ENCODE peak calls at places on chromosomes 7 and 10, in eight cellular contexts. T, Y, D, L, P, X, U and E are unnamed samples.

GRCh38 chr10:132701846-132702190 is 84.1 kb downstream of the NKX6-2 start:
- DNase-seq in P (peak; percentile 67), L (no peak), X (no peak), D (no peak), T (no peak), Y (no peak), U (no peak), E (no peak)

GRCh38 chr10:62806246-62806645 is 1.7 kb downstream of the ADO start:
- DNase-seq in Y (no peak), D (no peak), U (no peak), L (no peak), T (no peak), X (no peak), P (no peak), E (no peak)

GRCh38 chr10:102801496-102801895 is 35.7 kb downstream of the CYP17A1 start:
- DNase-seq in P (no peak), T (no peak), L (no peak), Y (no peak), U (no peak), D (peak; percentile 54), X (no peak), E (no peak)

GRCh38 chr7:2954433-2954853 is 89.2 kb downstream of the CARD11 start:
- DNase-seq in Y (no peak), T (no peak), L (no peak), U (no peak), D (no peak), X (no peak), P (peak; percentile 86), E (no peak)

GRCh38 chr10:6579904-6580278 is at the start of gene PRKCQ:
- DNase-seq in X (no peak), Y (no peak), D (peak; percentile 61), L (no peak), U (no peak), P (no peak), T (no peak), E (no peak)

GRCh38 chr7:30559566-30559965 is 35.1 kb upstream of the GARS1 start:
- DNase-seq in L (no peak), X (no peak), D (no peak), P (no peak), U (no peak), Y (no peak), T (no peak), E (no peak)

GRCh38 chr7:141238546-141239218 is 164.8 kb downstream of the TMEM178B start:
- DNase-seq in L (no peak), Y (no peak), X (peak; percentile 46), T (no peak), U (no peak), P (no peak), D (peak; percentile 31), E (no peak)

GRCh38 chr7:106070567-106071254 is 41.4 kb downstream of the SYPL1 start:
- DNase-seq in D (no peak), T (no peak), P (no peak), Y (no peak), X (no peak), U (no peak), L (no peak), E (no peak)

DNA sequence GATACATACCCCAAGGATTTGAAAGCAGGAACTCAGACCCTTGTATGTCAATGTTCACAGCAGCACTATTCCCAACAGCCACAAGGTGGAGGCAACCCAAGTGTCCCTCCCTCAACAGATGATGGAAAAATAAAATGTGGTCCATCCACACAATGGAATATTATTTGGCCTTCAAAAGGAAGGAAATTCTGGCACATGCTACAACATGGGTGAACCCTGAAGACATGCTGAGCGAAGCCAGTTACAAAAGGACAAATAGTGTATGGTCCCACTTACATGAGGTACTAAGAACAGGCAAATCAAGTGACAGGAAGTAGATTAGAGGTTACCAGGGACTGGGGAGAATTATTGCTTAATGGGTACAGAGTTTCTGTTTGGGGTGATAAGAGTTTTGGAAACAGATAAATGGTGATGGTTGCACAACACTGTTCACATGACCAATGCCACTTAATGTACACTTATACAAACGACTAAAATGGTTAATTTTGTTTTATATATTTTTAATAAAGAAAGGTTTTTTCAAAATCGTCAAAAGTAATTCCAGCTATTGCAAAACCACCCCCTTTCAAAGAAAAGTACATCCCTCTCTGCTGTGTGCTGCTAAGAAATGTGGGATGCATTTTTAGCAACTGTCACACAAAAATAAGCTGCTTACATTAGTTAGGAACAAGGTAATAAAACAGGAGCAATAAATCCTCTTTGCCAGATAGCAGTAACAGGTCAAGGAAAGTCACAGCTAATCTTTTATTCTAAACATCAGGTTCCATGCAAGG is 85.7 kb downstream of the GRB10 start:
- DNase-seq in Y (peak; percentile 8), P (no peak), X (no peak), U (no peak), L (no peak), D (peak; percentile 54), T (peak; percentile 49), E (no peak)
- TF ChIP-seq CTCF in Y (peak; percentile 67), P (peak; percentile 33), X (peak; percentile 73), U (peak; percentile 34), L (peak; percentile 41), D (peak; percentile 67), T (peak; percentile 26), E (peak; percentile 71)

GRCh38 chr7:101277155-101277554 is 32.3 kb upstream of the FIS1 start:
- DNase-seq in U (no peak), X (no peak), P (no peak), T (no peak), D (no peak), Y (no peak), L (no peak), E (no peak)

GRCh38 chr7:101278461-101279292 is 33.8 kb upstream of the FIS1 start:
- DNase-seq in U (no peak), L (no peak), P (no peak), T (no peak), X (no peak), Y (no peak), D (no peak), E (no peak)

GRCh38 chr7:101269664-101270063 is 24.8 kb upstream of the FIS1 start:
- DNase-seq in D (no peak), P (no peak), L (no peak), U (no peak), X (no peak), Y (no peak), T (no peak), E (no peak)

GRCh38 chr7:101271021-101271420 is 26.1 kb upstream of the FIS1 start:
- DNase-seq in L (no peak), D (no peak), T (no peak), Y (no peak), X (no peak), P (no peak), U (no peak), E (no peak)

GRCh38 chr7:101273126-101273525 is 28.2 kb upstream of the FIS1 start:
- DNase-seq in X (no peak), L (no peak), U (no peak), T (no peak), Y (no peak), P (no peak), D (peak; percentile 59), E (no peak)
- H3K27ac ChIP-seq in X (no peak overlapping the region), L (no peak overlapping the region), U (no peak overlapping the region), T (no peak overlapping the region), Y (no peak overlapping the region), P (no peak overlapping the region), D (peak overlapping the region; percentile 21), E (no peak overlapping the region)

GRCh38 chr10:29636178-29636577 is 1.4 kb upstream of the SVIL start:
- DNase-seq in U (no peak), P (no peak), Y (no peak), D (no peak), T (no peak), L (no peak), X (no peak), E (no peak)

GRCh38 chr10:29637537-29637936 is 2.8 kb upstream of the SVIL start:
- DNase-seq in Y (no peak), L (no peak), X (no peak), U (no peak), T (no peak), P (no peak), D (no peak), E (no peak)

GRCh38 chr10:29635711-29636144 is 957 bp upstream of the SVIL start:
- DNase-seq in P (no peak), U (no peak), Y (no peak), T (no peak), L (no peak), D (peak; percentile 51), X (no peak), E (no peak)

GRCh38 chr10:29634105-29634504 is 666 bp downstream of the SVIL start:
- DNase-seq in U (no peak), D (no peak), X (no peak), Y (no peak), L (no peak), P (no peak), T (no peak), E (no peak)

GRCh38 chr10:29634764-29635625 is at the start of gene SVIL:
- DNase-seq in P (no peak), L (no peak), T (no peak), U (peak; percentile 86), X (no peak), Y (no peak), D (peak; percentile 33), E (no peak)
- TF ChIP-seq POLR2AphosphoS5 in P (no peak), L (peak; percentile 93), T (no peak), U (peak; percentile 65), X (no peak), Y (no peak), D (no peak), E (no peak)

GRCh38 chr10:84333864-84334451 is 5.6 kb downstream of the CCSER2 start:
- DNase-seq in Y (no peak), P (no peak), D (peak; percentile 53), U (no peak), L (no peak), X (no peak), T (no peak), E (no peak)

GRCh38 chr10:84329094-84329611 is 764 bp downstream of the CCSER2 start:
- DNase-seq in U (no peak), P (peak; percentile 75), T (no peak), Y (no peak), L (no peak), D (peak; percentile 60), X (no peak), E (no peak)

GRCh38 chr10:84329986-84330651 is 1.7 kb downstream of the CCSER2 start:
- DNase-seq in D (no peak), L (no peak), U (no peak), X (no peak), T (no peak), Y (no peak), P (no peak), E (no peak)

GRCh38 chr10:84331091-84331490 is 2.7 kb downstream of the CCSER2 start:
- DNase-seq in P (no peak), X (no peak), D (no peak), L (no peak), T (no peak), Y (no peak), U (no peak), E (no peak)

DNA sequence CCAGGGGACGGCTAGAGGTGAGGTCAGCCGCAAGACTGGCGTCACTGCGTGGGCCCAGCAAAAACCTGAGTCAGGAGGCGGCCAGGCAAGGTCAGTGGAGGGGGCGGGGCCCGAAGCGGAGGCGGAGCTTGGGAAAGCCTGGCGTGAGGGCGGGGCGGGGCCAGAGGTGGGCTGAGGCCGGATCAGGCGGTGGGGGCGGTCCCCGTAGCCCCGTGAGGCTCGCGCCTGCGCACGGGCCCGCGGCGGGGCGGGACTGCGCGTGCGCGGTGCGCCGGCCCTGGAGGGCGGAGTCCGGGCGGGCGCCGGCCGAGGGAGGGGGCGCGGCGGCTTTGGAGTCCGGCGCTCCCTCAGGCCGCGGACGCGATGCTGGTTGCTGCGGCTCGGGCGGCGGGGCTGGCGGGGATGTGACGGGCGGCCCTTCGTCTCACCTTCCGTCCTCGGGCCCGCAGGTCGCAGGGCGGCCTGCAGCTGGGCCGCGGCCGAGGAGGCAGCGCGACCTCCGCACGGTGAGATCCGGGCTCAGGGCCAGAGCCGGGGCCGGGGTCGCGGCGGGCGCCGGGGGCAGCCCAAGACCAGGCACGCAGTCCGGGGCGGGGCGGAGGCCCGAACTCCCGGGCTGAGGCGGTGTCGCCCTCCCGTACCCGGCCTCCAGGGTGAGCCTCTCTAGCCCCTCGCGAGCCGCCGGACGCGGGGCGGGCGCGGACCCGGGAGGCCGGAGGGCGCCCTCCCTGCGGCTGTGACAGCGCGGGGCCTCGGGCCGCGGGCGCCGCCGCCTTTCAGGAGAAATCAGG is at the start of gene CCSER2:
- DNase-seq in P (peak; percentile 99), T (peak; percentile 70), D (peak; percentile 97), X (peak; percentile 99), L (peak; percentile 99), Y (peak; percentile 88), U (peak; percentile 98), E (peak; percentile 56)
- TF ChIP-seq CTCF in P (no peak), T (no peak), D (no peak), X (no peak), L (no peak), Y (no peak), U (no peak), E (peak; percentile 37)